ENCODE peak calls at places on chromosomes 13 and 19, in four cellular contexts. J is GM12878, L is IMR-90, I is K562. E is an unnamed sample.

GRCh38 chr13:113742000-113742441 is 17.0 kb upstream of the TMEM255B start:
- DNase-seq in J (no peak), L (peak; percentile 50), I (peak; percentile 33), E (no peak)

GRCh38 chr13:37194428-37194861 is 89.0 kb upstream of the CSNK1A1L start:
- DNase-seq in J (no peak), L (peak; percentile 82), I (no peak), E (no peak)

GRCh38 chr13:95784161-95784880 is 107.4 kb downstream of the DNAJC3 start:
- DNase-seq in J (no peak), L (peak; percentile 91), I (no peak), E (peak; percentile 43)

GRCh38 chr13:20525144-20525600 is 485 bp downstream of the CRYL1 start:
- DNase-seq in J (no peak), L (no peak), I (peak; percentile 17), E (no peak)

GRCh38 chr13:27192896-27193295 is 21.3 kb upstream of the USP12 start:
- DNase-seq in J (no peak), L (no peak), I (no peak), E (no peak)

GRCh38 chr13:74930402-74931165 is 551.4 kb downstream of the TBC1D4 start:
- DNase-seq in J (no peak), L (peak; percentile 61), I (no peak), E (no peak)

GRCh38 chr13:53784331-53784730 is 755.7 kb downstream of the OLFM4 start:
- DNase-seq in J (no peak), L (no peak), I (no peak), E (no peak)

GRCh38 chr13:106329941-106330340 is 205.5 kb downstream of the EFNB2 start:
- DNase-seq in J (no peak), L (no peak), I (no peak), E (no peak)

GRCh38 chr19:38711726-38712153 is 32.5 kb downstream of the CAPN12 start:
- DNase-seq in J (no peak), L (peak; percentile 97), I (no peak), E (no peak)

GRCh38 chr13:51328488-51328887 is 11.0 kb upstream of the SERPINE3 start:
- DNase-seq in J (no peak), L (no peak), I (no peak), E (no peak)

GRCh38 chr13:51324714-51325440 is 14.6 kb upstream of the SERPINE3 start:
- DNase-seq in J (no peak), L (no peak), I (no peak), E (no peak)

GRCh38 chr13:51323824-51324511 is 15.5 kb upstream of the SERPINE3 start:
- DNase-seq in J (no peak), L (no peak), I (no peak), E (no peak)

GRCh38 chr13:51325837-51326236 is 13.7 kb upstream of the SERPINE3 start:
- DNase-seq in J (no peak), L (no peak), I (no peak), E (no peak)

DNA sequence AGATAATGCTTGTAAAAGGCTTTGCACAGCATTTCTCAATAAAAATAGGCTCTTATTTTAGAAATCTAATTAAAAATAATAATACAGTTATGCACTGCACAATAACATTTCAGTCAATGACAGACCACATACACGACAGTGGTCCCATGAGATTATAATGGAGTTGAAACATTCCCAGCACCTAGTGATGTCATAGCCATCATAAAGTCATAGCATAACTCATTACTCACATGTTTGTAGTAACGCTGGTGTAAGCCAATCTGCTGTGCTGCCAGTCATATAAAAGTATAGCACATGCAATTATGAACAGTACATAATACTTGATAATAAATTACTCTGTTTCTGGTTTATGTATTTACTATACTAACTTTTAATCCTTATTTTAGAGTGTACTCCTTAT is 12.7 kb upstream of the SERPINE3 start:
- DNase-seq in J (no peak), L (no peak), I (no peak), E (no peak)
- TF ChIP-seq RAD21 in J (no peak), L (no peak), I (no peak), E (no peak)

GRCh38 chr19:5585461-5586299 is 17.9 kb upstream of the TINCR start:
- DNase-seq in J (no peak), L (no peak), I (peak; percentile 83), E (no peak)
- TF ChIP-seq ELK1 in J (no peak), L (no peak), I (no peak), E (no peak)

DNA sequence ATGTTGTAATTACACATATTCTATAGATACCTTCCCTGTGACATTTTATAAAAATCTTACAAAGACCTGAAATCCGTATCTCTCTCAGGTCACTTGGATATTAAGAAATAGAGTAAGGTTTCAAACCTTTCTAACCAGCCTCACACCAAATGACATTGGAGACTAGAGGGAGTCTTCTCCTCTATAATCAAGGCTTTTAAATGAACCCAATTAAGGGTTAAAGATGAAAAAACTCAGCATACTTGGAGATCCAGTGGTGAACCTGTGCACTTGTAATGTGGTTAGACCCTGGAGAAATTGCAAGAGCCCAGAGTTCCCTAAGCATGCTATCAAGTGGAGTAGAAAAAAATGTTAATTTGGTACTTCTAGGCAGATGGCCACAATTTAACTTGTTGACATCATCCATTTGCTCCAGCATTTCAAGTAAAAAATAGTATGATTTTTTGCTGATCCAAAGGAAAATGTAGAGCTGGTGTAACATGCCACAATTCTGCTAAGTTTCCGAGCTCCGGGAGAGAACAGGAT is 554.2 kb upstream of the MIR17HG start:
- DNase-seq in J (no peak), L (no peak), I (no peak), E (no peak)
- TF ChIP-seq RAD21 in J (no peak), L (no peak), I (no peak), E (no peak)

DNA sequence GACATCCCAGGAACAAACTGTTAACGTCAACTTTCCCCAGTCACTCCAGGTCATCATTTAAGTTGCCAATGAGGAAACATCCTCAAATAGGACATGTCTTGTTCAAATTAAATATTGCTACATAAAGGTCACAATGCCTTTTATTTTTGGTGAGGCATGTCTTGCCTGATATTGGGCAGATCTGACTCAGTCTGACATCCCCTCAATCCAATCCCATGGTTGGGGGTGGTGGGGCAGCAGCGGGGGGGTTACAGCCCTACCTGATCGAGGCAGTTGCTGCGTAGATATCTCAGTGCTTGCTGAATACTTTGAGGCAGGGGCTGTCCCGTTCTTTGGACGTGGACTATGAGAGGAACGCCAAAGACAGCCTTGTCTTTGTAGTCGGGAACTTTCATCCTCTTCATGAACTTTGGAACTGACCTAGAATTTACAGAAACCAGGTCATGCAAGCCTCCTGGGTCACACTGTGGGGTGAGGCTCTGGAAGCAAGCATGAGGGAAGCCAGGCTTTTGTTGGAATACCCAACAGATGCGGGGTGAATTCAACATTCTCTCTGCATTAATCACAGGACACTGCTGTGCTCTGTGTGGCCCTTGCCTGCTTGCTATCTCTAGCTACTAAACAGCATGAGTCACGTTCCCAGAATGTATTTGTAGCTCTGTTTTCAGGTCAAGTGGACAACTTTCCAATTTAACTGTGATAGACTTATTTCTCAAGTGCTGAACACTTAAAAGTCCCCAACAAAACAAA is 109.8 kb downstream of the KL start:
- DNase-seq in J (no peak), L (peak; percentile 97), I (no peak), E (peak; percentile 87)
- TF ChIP-seq ELK1 in J (no peak), L (no peak), I (no peak), E (no peak)

GRCh38 chr19:43664008-43664407 is 6.0 kb downstream of the PLAUR start:
- DNase-seq in J (peak; percentile 35), L (no peak), I (no peak), E (no peak)

GRCh38 chr19:43672061-43672679 is 2.2 kb upstream of the PLAUR start:
- DNase-seq in J (no peak), L (no peak), I (no peak), E (no peak)

GRCh38 chr19:43662487-43662886 is 7.5 kb downstream of the PLAUR start:
- DNase-seq in J (no peak), L (no peak), I (no peak), E (no peak)

GRCh38 chr19:43668406-43669158 is 1.4 kb downstream of the PLAUR start:
- DNase-seq in J (peak; percentile 95), L (peak; percentile 99), I (peak; percentile 97), E (peak; percentile 99)

DNA sequence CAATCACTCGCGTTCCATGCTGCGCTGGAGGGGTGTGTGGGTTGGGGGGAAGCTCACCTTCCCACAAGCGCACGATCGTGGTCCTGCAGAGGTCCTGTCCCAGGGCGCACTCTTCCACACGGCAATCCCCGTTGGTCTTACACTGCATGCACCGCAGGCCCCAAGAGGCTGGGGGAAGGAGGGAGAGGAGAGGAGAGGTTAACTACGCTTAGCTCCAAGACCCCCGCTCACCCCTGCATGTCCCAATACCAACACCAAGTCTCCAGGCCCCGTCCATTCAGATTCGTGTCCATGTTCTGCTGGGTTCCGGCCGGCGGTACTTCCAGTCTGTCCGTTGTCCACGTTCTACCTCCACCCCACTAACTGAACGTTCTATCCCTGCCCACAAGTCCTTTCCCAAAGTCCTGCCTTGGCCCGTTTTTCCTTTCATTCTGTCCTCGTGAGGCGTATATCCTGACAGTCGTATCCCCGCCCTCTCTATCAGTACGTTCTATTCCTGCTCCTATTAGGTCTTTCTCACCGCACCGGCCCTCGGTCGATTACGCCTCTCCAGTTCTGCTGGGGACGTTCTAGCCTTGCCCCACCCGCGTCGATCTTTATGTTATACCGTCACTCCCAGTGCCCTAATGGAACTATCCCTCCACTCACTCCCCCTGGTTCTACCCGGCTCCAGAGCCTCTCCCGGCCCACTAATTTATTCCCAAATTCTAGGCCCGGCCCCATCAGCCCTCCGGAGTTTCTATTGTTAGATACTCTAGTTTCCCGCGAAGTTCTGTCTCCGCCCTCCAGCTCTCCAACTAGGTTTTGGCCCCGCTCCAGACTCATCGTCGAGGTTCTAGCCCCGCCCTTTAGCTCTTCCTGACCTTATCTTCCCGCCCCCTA is 2.2 kb downstream of the PLAUR start:
- DNase-seq in J (no peak), L (peak; percentile 20), I (no peak), E (no peak)
- TF ChIP-seq RAD21 in J (no peak), L (no peak), I (no peak), E (no peak)

DNA sequence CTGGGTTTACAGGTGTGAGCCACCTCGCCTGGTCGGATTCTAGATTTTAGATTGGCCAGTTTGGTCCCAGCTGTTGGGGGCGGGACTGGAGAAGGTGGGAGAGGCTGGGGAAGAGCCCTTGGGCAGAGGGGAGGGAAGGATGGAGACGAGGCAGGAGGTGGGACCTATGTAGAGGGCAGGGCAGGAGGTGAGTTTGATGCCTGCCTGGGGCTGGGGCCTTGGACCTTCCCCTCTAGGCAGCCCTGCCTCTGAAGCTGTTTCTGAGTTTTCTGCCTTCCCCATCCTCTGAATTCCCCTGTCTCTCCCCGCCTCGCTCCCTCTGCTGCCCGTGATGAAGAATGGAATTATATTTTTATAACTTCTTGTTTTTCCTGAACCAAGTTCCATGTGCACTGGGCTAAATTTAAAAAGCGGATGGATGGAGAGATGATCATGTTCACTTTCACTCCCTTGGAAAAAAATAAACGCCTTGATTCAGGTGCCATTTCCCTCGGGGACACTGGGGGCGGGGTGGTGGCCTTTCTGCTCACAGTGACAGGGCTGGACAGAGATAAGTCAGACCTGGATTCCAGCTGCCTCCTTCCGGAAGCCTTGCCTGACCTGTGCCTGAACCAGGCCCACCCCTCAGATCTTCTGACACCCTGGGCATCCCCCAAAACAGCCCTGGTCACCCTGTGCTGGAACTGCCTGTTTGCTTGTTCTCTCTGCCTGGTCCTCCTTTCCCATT is 16.5 kb upstream of the TNFAIP8L1 start:
- DNase-seq in J (no peak), L (no peak), I (peak; percentile 78), E (no peak)
- TF ChIP-seq ELK1 in J (no peak), L (no peak), I (no peak), E (no peak)

GRCh38 chr13:100872761-100873160 is 198.2 kb upstream of the TMTC4 start:
- DNase-seq in J (no peak), L (peak; percentile 36), I (no peak), E (no peak)

GRCh38 chr13:100875392-100876043 is 200.9 kb upstream of the TMTC4 start:
- DNase-seq in J (peak; percentile 7), L (peak; percentile 96), I (no peak), E (no peak)

GRCh38 chr13:100876044-100876403 is 201.4 kb upstream of the TMTC4 start:
- DNase-seq in J (no peak), L (no peak), I (no peak), E (no peak)

GRCh38 chr13:100870898-100871297 is 196.3 kb upstream of the TMTC4 start:
- DNase-seq in J (no peak), L (no peak), I (no peak), E (no peak)
- TF ChIP-seq RAD21 in J (no peak), L (no peak), I (no peak), E (no peak)

GRCh38 chr19:48975947-48976847 is 11.1 kb downstream of the FTL start:
- DNase-seq in J (no peak), L (no peak), I (peak; percentile 53), E (no peak)
- TF ChIP-seq ELK1 in J (no peak), L (no peak), I (no peak), E (no peak)